ENCODE peak calls at places on chromosomes 11 and 22, in four cellular contexts. Q is fibroblast of mammary gland, U is GM12865, I is transverse colon. B is an unnamed sample.

GRCh38 chr22:20456064-20456721 is 18.6 kb upstream of the SCARF2 start:
- DNase-seq in Q (peak), U (peak), I (peak), B (peak)

GRCh38 chr11:2776351-2777061 is 76.7 kb upstream of the KCNQ1OT1 start:
- DNase-seq in Q (no peak), U (no peak), I (no peak), B (no peak)

GRCh38 chr11:78202733-78203167 is 14.0 kb downstream of the USP35 start:
- DNase-seq in Q (no peak), U (peak), I (no peak), B (no peak)

GRCh38 chr22:44455151-44455962 is 42.7 kb downstream of the RTL6 start:
- DNase-seq in Q (no peak), U (peak), I (peak), B (no peak)

GRCh38 chr11:15471028-15471708 is 356.4 kb downstream of the INSC start:
- DNase-seq in Q (no peak), U (peak), I (peak), B (no peak)

GRCh38 chr11:124670732-124671131 is 2.8 kb downstream of the SIAE start:
- DNase-seq in Q (peak), U (peak), I (no peak), B (peak)

GRCh38 chr22:19287076-19287724 is 4.3 kb downstream of the CLTCL1 start:
- DNase-seq in Q (peak), U (no peak), I (no peak), B (peak)

GRCh38 chr11:113014731-113015455 is 53.7 kb downstream of the NCAM1 start:
- DNase-seq in Q (no peak), U (peak), I (peak), B (peak)

GRCh38 chr22:38819387-38819940 is 24.4 kb downstream of the NPTXR start:
- DNase-seq in Q (no peak), U (no peak), I (no peak), B (no peak)

GRCh38 chr11:32374261-32374711 is 61.1 kb downstream of the WT1 start:
- DNase-seq in Q (peak), U (peak), I (peak), B (peak)
- TF ChIP-seq CTCF in Q (peak), U (peak), I (peak), B (peak)

GRCh38 chr11:70948416-70948815 is 304.0 kb downstream of the SHANK2 start:
- DNase-seq in Q (no peak), U (no peak), I (no peak), B (no peak)

GRCh38 chr11:70944141-70944540 is 308.2 kb downstream of the SHANK2 start:
- DNase-seq in Q (no peak), U (no peak), I (no peak), B (no peak)

GRCh38 chr11:70944636-70945035 is 307.7 kb downstream of the SHANK2 start:
- DNase-seq in Q (no peak), U (no peak), I (no peak), B (no peak)

GRCh38 chr11:70942593-70942992 is 309.8 kb downstream of the SHANK2 start:
- DNase-seq in Q (peak), U (peak), I (no peak), B (no peak)
- H3K4me3 ChIP-seq in Q (no peak), U (no peak), I (no peak), B (no peak)

GRCh38 chr11:92826136-92826535 is 143.3 kb upstream of the MTNR1B start:
- DNase-seq in Q (peak), U (no peak), I (no peak), B (peak)

GRCh38 chr11:92828576-92828975 is 140.9 kb upstream of the MTNR1B start:
- DNase-seq in Q (no peak), U (no peak), I (no peak), B (no peak)

GRCh38 chr11:92829121-92829520 is 140.3 kb upstream of the MTNR1B start:
- DNase-seq in Q (no peak), U (no peak), I (no peak), B (no peak)

GRCh38 chr11:92827132-92827531 is 142.3 kb upstream of the MTNR1B start:
- DNase-seq in Q (no peak), U (no peak), I (no peak), B (no peak)

DNA sequence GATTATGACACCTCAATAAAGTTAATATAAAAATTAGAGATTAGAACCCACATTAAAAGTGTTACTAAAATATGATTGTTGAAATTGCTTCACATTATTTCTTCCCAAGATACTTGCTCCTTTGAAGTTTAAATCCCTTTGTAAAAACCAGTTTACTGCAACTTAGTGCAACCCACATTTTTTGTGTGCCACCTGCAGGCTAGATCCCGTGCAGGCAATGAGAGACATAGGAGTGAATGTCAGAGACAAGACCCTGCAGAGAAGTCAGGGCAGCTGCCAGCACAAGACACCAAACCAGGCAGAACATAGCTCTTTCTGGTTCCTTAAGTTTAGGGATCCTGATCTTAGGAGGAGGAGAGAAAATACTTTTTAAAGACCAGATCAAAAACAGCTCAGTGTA is 142.9 kb upstream of the MTNR1B start:
- DNase-seq in Q (no peak), U (no peak), I (no peak), B (no peak)
- TF ChIP-seq CTCF in Q (no peak), U (no peak), I (no peak), B (no peak)

GRCh38 chr11:12164061-12165014 is 53.9 kb downstream of the MICAL2 start:
- DNase-seq in Q (peak), U (no peak), I (peak), B (peak)
- H3K4me3 ChIP-seq in Q (no peak), U (no peak), I (no peak), B (no peak)

GRCh38 chr11:75212463-75212862 is 28.1 kb upstream of the TPBGL start:
- DNase-seq in Q (no peak), U (no peak), I (no peak), B (no peak)

GRCh38 chr11:75208444-75208843 is 32.1 kb upstream of the TPBGL start:
- DNase-seq in Q (no peak), U (no peak), I (no peak), B (no peak)

GRCh38 chr11:75219869-75220268 is 20.7 kb upstream of the TPBGL start:
- DNase-seq in Q (no peak), U (no peak), I (no peak), B (no peak)

GRCh38 chr11:75214843-75215242 is 25.7 kb upstream of the TPBGL start:
- DNase-seq in Q (no peak), U (no peak), I (no peak), B (no peak)

DNA sequence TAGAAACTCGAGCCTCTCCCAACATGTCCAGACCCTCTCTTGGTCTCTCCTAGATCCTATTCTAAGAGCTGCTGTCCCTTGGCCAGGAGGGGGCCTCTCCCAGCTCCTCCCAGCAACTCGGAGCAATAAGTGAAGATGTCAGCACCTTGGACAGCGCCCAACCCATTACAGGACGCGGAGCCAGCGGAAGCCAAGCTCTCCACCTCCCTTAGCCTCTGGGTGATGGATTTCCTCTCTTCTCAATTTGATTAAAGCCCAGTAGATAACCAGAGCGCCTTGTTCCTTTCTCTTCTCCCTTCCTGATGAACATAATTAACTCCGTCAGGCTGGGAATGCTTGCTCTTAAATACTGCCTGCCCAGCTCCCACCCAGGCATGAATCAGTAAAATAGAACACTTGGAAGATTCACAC is 26.2 kb upstream of the TPBGL start:
- DNase-seq in Q (peak), U (peak), I (peak), B (peak)
- TF ChIP-seq CTCF in Q (peak), U (peak), I (peak), B (peak)

GRCh38 chr22:37426532-37427127 is 649 bp downstream of the ELFN2 start:
- DNase-seq in Q (no peak), U (no peak), I (no peak), B (no peak)
- H3K4me3 ChIP-seq in Q (peak), U (no peak), I (no peak), B (peak)